ENCODE peak calls at places on chromosome 10, in five cellular contexts. One of them, this sample, is unnamed.

GRCh38 chr10:122044713-122045112 is 55.8 kb downstream of the TACC2 start:
- DNase-seq in H1: no peak
- DNase-seq in trophoblast cell: no peak
- DNase-seq in neuronal stem cell: no peak
- DNase-seq in IMR-90: peak
- DNase-seq in this sample: peak

GRCh38 chr10:90197766-90198165 is 496.4 kb downstream of the KIF20B start:
- DNase-seq in neuronal stem cell: no peak
- DNase-seq in trophoblast cell: peak
- DNase-seq in IMR-90: peak
- DNase-seq in H1: no peak
- DNase-seq in this sample: no peak

GRCh38 chr10:62992145-62992721 is 140.9 kb upstream of the NRBF2 start:
- DNase-seq in neuronal stem cell: no peak
- DNase-seq in trophoblast cell: no peak
- DNase-seq in IMR-90: peak
- DNase-seq in H1: no peak
- DNase-seq in this sample: no peak

GRCh38 chr10:95387383-95387782 is 96.6 kb upstream of the PDLIM1 start:
- DNase-seq in H1: no peak
- DNase-seq in trophoblast cell: peak
- DNase-seq in IMR-90: no peak
- DNase-seq in neuronal stem cell: no peak
- DNase-seq in this sample: no peak

GRCh38 chr10:48981310-48981907 is 41.8 kb upstream of the LRRC18 start:
- DNase-seq in trophoblast cell: peak
- DNase-seq in neuronal stem cell: peak
- DNase-seq in IMR-90: peak
- DNase-seq in H1: peak
- DNase-seq in this sample: peak

GRCh38 chr10:7797582-7797981 is 9.6 kb downstream of the ATP5F1C start:
- DNase-seq in neuronal stem cell: no peak
- DNase-seq in H1: no peak
- DNase-seq in trophoblast cell: peak
- DNase-seq in IMR-90: peak
- DNase-seq in this sample: peak

GRCh38 chr10:76192151-76192550 is 760.7 kb downstream of the LRMDA start:
- DNase-seq in H1: no peak
- DNase-seq in trophoblast cell: no peak
- DNase-seq in neuronal stem cell: no peak
- DNase-seq in IMR-90: no peak
- DNase-seq in this sample: no peak

GRCh38 chr10:66180651-66181318 is 745.1 kb upstream of the LRRTM3 start:
- DNase-seq in trophoblast cell: peak
- DNase-seq in H1: no peak
- DNase-seq in neuronal stem cell: peak
- DNase-seq in IMR-90: peak
- DNase-seq in this sample: peak

GRCh38 chr10:2081501-2081900 is 344.2 kb upstream of the ADARB2 start:
- DNase-seq in IMR-90: no peak
- DNase-seq in neuronal stem cell: no peak
- DNase-seq in H1: peak
- DNase-seq in trophoblast cell: no peak
- DNase-seq in this sample: peak

GRCh38 chr10:75744242-75744641 is 312.8 kb downstream of the LRMDA start:
- DNase-seq in neuronal stem cell: no peak
- DNase-seq in IMR-90: no peak
- DNase-seq in H1: no peak
- DNase-seq in trophoblast cell: no peak
- DNase-seq in this sample: no peak

GRCh38 chr10:84158549-84158948 is 15.1 kb upstream of the GPR15LG start:
- DNase-seq in trophoblast cell: no peak
- DNase-seq in neuronal stem cell: no peak
- DNase-seq in IMR-90: no peak
- DNase-seq in H1: no peak
- DNase-seq in this sample: no peak

GRCh38 chr10:109894516-109894915 is 28.8 kb downstream of the XPNPEP1 start:
- DNase-seq in trophoblast cell: no peak
- DNase-seq in H1: no peak
- DNase-seq in neuronal stem cell: no peak
- DNase-seq in IMR-90: peak
- DNase-seq in this sample: no peak

GRCh38 chr10:21080246-21080645 is 183.1 kb upstream of the NEBL start:
- DNase-seq in trophoblast cell: no peak
- DNase-seq in H1: no peak
- DNase-seq in neuronal stem cell: no peak
- DNase-seq in IMR-90: no peak
- DNase-seq in this sample: no peak

GRCh38 chr10:50373821-50374501 is 122.6 kb upstream of the ASAH2 start:
- DNase-seq in H1: no peak
- DNase-seq in IMR-90: peak
- DNase-seq in neuronal stem cell: no peak
- DNase-seq in trophoblast cell: no peak
- DNase-seq in this sample: peak

GRCh38 chr10:75024971-75025523 is 86.4 kb upstream of the SAMD8 start:
- DNase-seq in trophoblast cell: no peak
- DNase-seq in neuronal stem cell: no peak
- DNase-seq in IMR-90: no peak
- DNase-seq in H1: no peak
- DNase-seq in this sample: no peak

GRCh38 chr10:38118072-38118807 is 24.1 kb downstream of the ZNF37A start:
- DNase-seq in H1: no peak
- DNase-seq in trophoblast cell: no peak
- DNase-seq in neuronal stem cell: no peak
- DNase-seq in IMR-90: peak
- DNase-seq in this sample: peak

GRCh38 chr10:20215547-20216152 is 399.4 kb downstream of the PLXDC2 start:
- DNase-seq in neuronal stem cell: peak
- DNase-seq in trophoblast cell: no peak
- DNase-seq in IMR-90: no peak
- DNase-seq in H1: peak
- DNase-seq in this sample: peak

GRCh38 chr10:68561804-68562649 is 1.9 kb downstream of the TET1 start:
- DNase-seq in H1: peak
- DNase-seq in trophoblast cell: peak
- DNase-seq in neuronal stem cell: peak
- DNase-seq in IMR-90: no peak
- DNase-seq in this sample: peak

GRCh38 chr10:75430000-75430763 is 1.2 kb upstream of the LRMDA start:
- DNase-seq in trophoblast cell: no peak
- DNase-seq in IMR-90: no peak
- DNase-seq in H1: no peak
- DNase-seq in neuronal stem cell: peak
- DNase-seq in this sample: peak

GRCh38 chr10:13890617-13891541 is 304.1 kb downstream of the PRPF18 start:
- DNase-seq in neuronal stem cell: peak
- DNase-seq in H1: no peak
- DNase-seq in trophoblast cell: peak
- DNase-seq in IMR-90: peak
- DNase-seq in this sample: peak

GRCh38 chr10:128058106-128058745 is 68.0 kb downstream of the MKI67 start:
- DNase-seq in trophoblast cell: no peak
- DNase-seq in neuronal stem cell: no peak
- DNase-seq in H1: no peak
- DNase-seq in IMR-90: no peak
- DNase-seq in this sample: no peak

GRCh38 chr10:96588601-96589419 is 2.0 kb upstream of the TM9SF3 start:
- DNase-seq in IMR-90: peak
- DNase-seq in neuronal stem cell: no peak
- DNase-seq in trophoblast cell: no peak
- DNase-seq in H1: no peak
- DNase-seq in this sample: no peak

GRCh38 chr10:123890246-123890645 is 1.4 kb downstream of the CPXM2 start:
- DNase-seq in neuronal stem cell: no peak
- DNase-seq in IMR-90: no peak
- DNase-seq in H1: no peak
- DNase-seq in trophoblast cell: no peak
- DNase-seq in this sample: no peak

GRCh38 chr10:89846786-89847185 is 145.4 kb downstream of the KIF20B start:
- DNase-seq in trophoblast cell: no peak
- DNase-seq in IMR-90: no peak
- DNase-seq in H1: no peak
- DNase-seq in neuronal stem cell: no peak
- DNase-seq in this sample: no peak

GRCh38 chr10:46216836-46217748 is 69.7 kb upstream of the ANTXRL start:
- DNase-seq in H1: peak
- DNase-seq in IMR-90: no peak
- DNase-seq in neuronal stem cell: no peak
- DNase-seq in trophoblast cell: no peak
- DNase-seq in this sample: no peak

GRCh38 chr10:97584060-97584797 is at the start of gene HOGA1:
- DNase-seq in H1: peak
- DNase-seq in neuronal stem cell: no peak
- DNase-seq in trophoblast cell: no peak
- DNase-seq in IMR-90: peak
- DNase-seq in this sample: peak

GRCh38 chr10:110859947-110860376 is 11.8 kb upstream of the PDCD4 start:
- DNase-seq in neuronal stem cell: no peak
- DNase-seq in trophoblast cell: peak
- DNase-seq in H1: no peak
- DNase-seq in IMR-90: peak
- DNase-seq in this sample: no peak

GRCh38 chr10:109205929-109206585 is 717.3 kb downstream of the XPNPEP1 start:
- DNase-seq in H1: no peak
- DNase-seq in neuronal stem cell: no peak
- DNase-seq in trophoblast cell: peak
- DNase-seq in IMR-90: peak
- DNase-seq in this sample: peak

GRCh38 chr10:95697429-95697828 is 3.7 kb upstream of the TCTN3 start:
- DNase-seq in IMR-90: no peak
- DNase-seq in neuronal stem cell: no peak
- DNase-seq in H1: no peak
- DNase-seq in trophoblast cell: peak
- DNase-seq in this sample: no peak

GRCh38 chr10:11307937-11308336 is 290.3 kb downstream of the CELF2 start:
- DNase-seq in neuronal stem cell: no peak
- DNase-seq in H1: no peak
- DNase-seq in IMR-90: no peak
- DNase-seq in trophoblast cell: no peak
- DNase-seq in this sample: no peak
- H2AK5ac ChIP-seq in neuronal stem cell: no peak
- H2AK5ac ChIP-seq in H1: no peak
- H2AK5ac ChIP-seq in IMR-90: no peak
- H2AK5ac ChIP-seq in trophoblast cell: no peak
- H2AK5ac ChIP-seq in this sample: no peak

GRCh38 chr10:35063837-35064454 is 26.2 kb downstream of the CUL2 start:
- DNase-seq in trophoblast cell: no peak
- DNase-seq in neuronal stem cell: no peak
- DNase-seq in IMR-90: no peak
- DNase-seq in H1: no peak
- DNase-seq in this sample: peak
- H2AK5ac ChIP-seq in trophoblast cell: no peak
- H2AK5ac ChIP-seq in neuronal stem cell: no peak
- H2AK5ac ChIP-seq in IMR-90: peak
- H2AK5ac ChIP-seq in H1: no peak
- H2AK5ac ChIP-seq in this sample: no peak

GRCh38 chr10:79349072-79349491 is 1.8 kb downstream of the PPIF start:
- DNase-seq in trophoblast cell: no peak
- DNase-seq in neuronal stem cell: no peak
- DNase-seq in H1: no peak
- DNase-seq in IMR-90: no peak
- DNase-seq in this sample: no peak
- H2AK5ac ChIP-seq in trophoblast cell: no peak
- H2AK5ac ChIP-seq in neuronal stem cell: no peak
- H2AK5ac ChIP-seq in H1: no peak
- H2AK5ac ChIP-seq in IMR-90: peak
- H2AK5ac ChIP-seq in this sample: no peak

DNA sequence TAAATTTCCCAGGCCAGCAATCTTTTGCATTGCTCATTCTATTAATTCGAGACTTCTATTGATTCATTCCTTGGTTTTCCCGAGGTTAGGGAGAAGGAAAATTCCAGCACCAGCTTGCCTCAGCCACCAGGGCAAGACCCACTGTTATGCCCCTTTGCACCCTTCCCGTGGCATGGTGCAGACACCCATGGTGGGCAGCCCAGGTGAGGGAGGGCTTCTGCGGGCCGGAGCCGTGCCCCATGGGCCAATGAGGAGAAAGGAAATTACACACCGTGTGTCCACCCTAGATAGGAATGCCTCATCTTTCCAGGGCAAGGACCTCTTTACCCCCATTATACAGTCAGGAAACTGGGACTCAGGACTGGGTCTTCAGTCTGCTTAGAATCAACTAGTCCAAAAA is 4.5 kb upstream of the GRID1 start:
- DNase-seq in trophoblast cell: no peak
- DNase-seq in neuronal stem cell: no peak
- DNase-seq in H1: no peak
- DNase-seq in IMR-90: no peak
- DNase-seq in this sample: no peak
- H2AK5ac ChIP-seq in trophoblast cell: no peak
- H2AK5ac ChIP-seq in neuronal stem cell: no peak
- H2AK5ac ChIP-seq in H1: no peak
- H2AK5ac ChIP-seq in IMR-90: no peak
- H2AK5ac ChIP-seq in this sample: no peak

DNA sequence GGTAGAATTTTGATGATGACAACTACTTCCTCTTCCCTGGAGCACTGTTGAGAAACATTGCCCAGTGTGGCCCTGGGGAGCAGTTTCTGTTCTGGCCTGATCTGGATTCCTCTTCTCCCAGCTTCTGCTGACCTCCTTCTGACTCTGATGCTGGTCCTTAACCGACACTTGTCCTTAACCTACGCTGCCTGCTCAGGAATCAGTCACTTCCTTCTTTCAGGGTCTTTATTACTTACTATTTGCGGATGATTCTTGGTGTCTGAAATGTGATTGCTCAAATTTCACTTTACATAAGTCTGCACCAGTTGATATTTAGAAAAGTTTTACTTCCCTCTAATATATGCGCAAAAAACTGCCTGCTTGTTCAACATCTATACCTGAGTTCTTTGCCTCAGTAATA is 164.1 kb downstream of the PTEN start:
- DNase-seq in trophoblast cell: no peak
- DNase-seq in IMR-90: no peak
- DNase-seq in neuronal stem cell: no peak
- DNase-seq in H1: no peak
- DNase-seq in this sample: no peak
- H2AK5ac ChIP-seq in trophoblast cell: no peak
- H2AK5ac ChIP-seq in IMR-90: no peak
- H2AK5ac ChIP-seq in neuronal stem cell: no peak
- H2AK5ac ChIP-seq in H1: no peak
- H2AK5ac ChIP-seq in this sample: no peak

GRCh38 chr10:44968101-44968886 is 8.7 kb downstream of the RASSF4 start:
- DNase-seq in H1: no peak
- DNase-seq in trophoblast cell: peak
- DNase-seq in neuronal stem cell: no peak
- DNase-seq in IMR-90: no peak
- DNase-seq in this sample: no peak
- H2AK5ac ChIP-seq in H1: peak
- H2AK5ac ChIP-seq in trophoblast cell: no peak
- H2AK5ac ChIP-seq in neuronal stem cell: peak
- H2AK5ac ChIP-seq in IMR-90: peak
- H2AK5ac ChIP-seq in this sample: no peak

This sample was measured in mesendoderm.